ENCODE peak calls at places on chromosomes 13 and 19, in nine cellular contexts. R is stimulated activated CD8-positive, alpha-beta memory T cell treated with anti-CD3 and anti-CD28 coated beads, Interleukin-7, amount 100 ng/mL, for 48 hours; B is astrocyte of the hippocampus; P is kidney tubule cell; H is B cell; V is skeletal muscle cell; G is stimulated activated CD4-positive, alpha-beta T cell treated with anti-CD3 and anti-CD28 coated beads, Interleukin-2, amount 100 ng/mL, for 48 hours; O is LoVo; W is SW 1271. U is an unnamed sample.

GRCh38 chr13:78410847-78411246 is 192.5 kb downstream of the POU4F1 start:
- DNase-seq in W (no peak), H (no peak), V (no peak), R (no peak), B (no peak), G (no peak), P (no peak), O (no peak), U (no peak)

GRCh38 chr13:108037348-108037747 is 178.0 kb downstream of the LIG4 start:
- DNase-seq in O (no peak), R (no peak), H (no peak), B (no peak), P (peak; percentile 21), G (no peak), V (no peak), W (no peak), U (no peak)

GRCh38 chr19:55526216-55527196 is 10.4 kb downstream of the SBK2 start:
- DNase-seq in W (no peak), B (peak; percentile 47), R (no peak), H (no peak), G (no peak), P (peak; percentile 78), V (peak; percentile 71), O (peak; percentile 51), U (no peak)

GRCh38 chr19:13781547-13781946 is 7.3 kb downstream of the C19orf53 start:
- DNase-seq in P (peak; percentile 62), B (peak; percentile 94), W (no peak), R (no peak), G (no peak), H (no peak), V (peak; percentile 57), O (no peak), U (peak; percentile 48)

GRCh38 chr19:7505288-7505681 is 10.6 kb upstream of the ZNF358 start:
- DNase-seq in O (no peak), G (no peak), P (no peak), H (peak; percentile 35), B (no peak), V (no peak), R (no peak), W (no peak), U (no peak)

GRCh38 chr19:46209051-46209450 is 20.5 kb upstream of the IGFL1 start:
- DNase-seq in P (no peak), R (no peak), V (no peak), W (no peak), H (no peak), G (no peak), B (no peak), O (peak; percentile 58), U (peak; percentile 60)

GRCh38 chr19:36257512-36257876 is 42.6 kb downstream of the ZNF146 start:
- DNase-seq in H (no peak), B (peak; percentile 52), R (no peak), P (peak; percentile 40), G (no peak), W (no peak), O (no peak), V (no peak), U (no peak)

GRCh38 chr13:73073050-73073449 is 14.2 kb downstream of the KLF5 start:
- DNase-seq in B (peak; percentile 54), O (no peak), H (no peak), W (no peak), R (no peak), G (no peak), P (no peak), V (no peak), U (no peak)

GRCh38 chr13:78431328-78431727 is 172.0 kb downstream of the POU4F1 start:
- DNase-seq in P (no peak), B (no peak), R (no peak), O (no peak), V (no peak), W (no peak), H (no peak), G (no peak), U (no peak)

GRCh38 chr19:54952591-54953344 is 5.4 kb upstream of the NLRP7 start:
- DNase-seq in H (no peak), R (no peak), B (peak; percentile 66), O (no peak), G (no peak), V (no peak), W (no peak), P (peak; percentile 28), U (peak; percentile 64)

U was measured in Caco-2.